ENCODE peak calls at places on chromosomes 2 and 18, in eight cellular contexts. One of them, this sample, is unnamed.
A peak's percentile ranks its signal among the peaks of the same experiment; 100 is the strongest.

GRCh38 chr2:121902171-121902591 is 146.7 kb downstream of the TSN start:
- DNase-seq in esophagus muscularis mucosa: no peak
- DNase-seq in GM12864: no peak
- DNase-seq in iPS-NIHi11: peak; percentile 58
- DNase-seq in D341Med: no peak
- DNase-seq in stimulated activated CD4-positive, alpha-beta T cell treated with anti-CD3 and anti-CD28 coated beads, Interleukin-1b, Interleukin-23, amount 100 ng/mL, for 4 hours: no peak
- DNase-seq in fibroblast of mammary gland: peak; percentile 70
- DNase-seq in posterior cingulate gyrus: no peak
- DNase-seq in this sample: no peak

GRCh38 chr2:111634995-111635538 is 248.9 kb downstream of the ANAPC1 start:
- DNase-seq in esophagus muscularis mucosa: no peak
- DNase-seq in GM12864: no peak
- DNase-seq in iPS-NIHi11: no peak
- DNase-seq in D341Med: no peak
- DNase-seq in stimulated activated CD4-positive, alpha-beta T cell treated with anti-CD3 and anti-CD28 coated beads, Interleukin-1b, Interleukin-23, amount 100 ng/mL, for 4 hours: no peak
- DNase-seq in fibroblast of mammary gland: peak; percentile 37
- DNase-seq in posterior cingulate gyrus: no peak
- DNase-seq in this sample: no peak

GRCh38 chr2:183541766-183542165 is 417.5 kb downstream of the NUP35 start:
- DNase-seq in esophagus muscularis mucosa: no peak
- DNase-seq in GM12864: no peak
- DNase-seq in iPS-NIHi11: no peak
- DNase-seq in D341Med: no peak
- DNase-seq in stimulated activated CD4-positive, alpha-beta T cell treated with anti-CD3 and anti-CD28 coated beads, Interleukin-1b, Interleukin-23, amount 100 ng/mL, for 4 hours: no peak
- DNase-seq in fibroblast of mammary gland: peak; percentile 76
- DNase-seq in posterior cingulate gyrus: no peak
- DNase-seq in this sample: no peak

GRCh38 chr2:11004206-11004605 is 92.5 kb downstream of the KCNF1 start:
- DNase-seq in esophagus muscularis mucosa: no peak
- DNase-seq in GM12864: no peak
- DNase-seq in iPS-NIHi11: no peak
- DNase-seq in D341Med: no peak
- DNase-seq in stimulated activated CD4-positive, alpha-beta T cell treated with anti-CD3 and anti-CD28 coated beads, Interleukin-1b, Interleukin-23, amount 100 ng/mL, for 4 hours: no peak
- DNase-seq in fibroblast of mammary gland: peak; percentile 21
- DNase-seq in posterior cingulate gyrus: no peak
- DNase-seq in this sample: no peak

GRCh38 chr18:23487738-23488625 is 15.3 kb upstream of the RMC1 start:
- DNase-seq in esophagus muscularis mucosa: no peak
- DNase-seq in GM12864: peak; percentile 49
- DNase-seq in iPS-NIHi11: no peak
- DNase-seq in D341Med: no peak
- DNase-seq in stimulated activated CD4-positive, alpha-beta T cell treated with anti-CD3 and anti-CD28 coated beads, Interleukin-1b, Interleukin-23, amount 100 ng/mL, for 4 hours: peak; percentile 8
- DNase-seq in fibroblast of mammary gland: no peak
- DNase-seq in posterior cingulate gyrus: no peak
- DNase-seq in this sample: no peak

GRCh38 chr2:124590001-124590400 is 564.9 kb downstream of the CNTNAP5 start:
- DNase-seq in esophagus muscularis mucosa: no peak
- DNase-seq in GM12864: no peak
- DNase-seq in iPS-NIHi11: no peak
- DNase-seq in D341Med: no peak
- DNase-seq in stimulated activated CD4-positive, alpha-beta T cell treated with anti-CD3 and anti-CD28 coated beads, Interleukin-1b, Interleukin-23, amount 100 ng/mL, for 4 hours: no peak
- DNase-seq in fibroblast of mammary gland: no peak
- DNase-seq in posterior cingulate gyrus: no peak
- DNase-seq in this sample: no peak

GRCh38 chr2:48471048-48471474 is 58.9 kb upstream of the STON1 start:
- DNase-seq in esophagus muscularis mucosa: no peak
- DNase-seq in GM12864: no peak
- DNase-seq in iPS-NIHi11: peak; percentile 50
- DNase-seq in D341Med: peak; percentile 36
- DNase-seq in stimulated activated CD4-positive, alpha-beta T cell treated with anti-CD3 and anti-CD28 coated beads, Interleukin-1b, Interleukin-23, amount 100 ng/mL, for 4 hours: no peak
- DNase-seq in fibroblast of mammary gland: peak; percentile 71
- DNase-seq in posterior cingulate gyrus: no peak
- DNase-seq in this sample: peak; percentile 52

GRCh38 chr2:71637168-71637567 is 183.8 kb downstream of the DYSF start:
- DNase-seq in esophagus muscularis mucosa: no peak
- DNase-seq in GM12864: no peak
- DNase-seq in iPS-NIHi11: no peak
- DNase-seq in D341Med: no peak
- DNase-seq in stimulated activated CD4-positive, alpha-beta T cell treated with anti-CD3 and anti-CD28 coated beads, Interleukin-1b, Interleukin-23, amount 100 ng/mL, for 4 hours: no peak
- DNase-seq in fibroblast of mammary gland: no peak
- DNase-seq in posterior cingulate gyrus: no peak
- DNase-seq in this sample: no peak

GRCh38 chr2:88263861-88264260 is 93.7 kb downstream of the THNSL2 start:
- DNase-seq in esophagus muscularis mucosa: no peak
- DNase-seq in GM12864: no peak
- DNase-seq in iPS-NIHi11: no peak
- DNase-seq in D341Med: no peak
- DNase-seq in stimulated activated CD4-positive, alpha-beta T cell treated with anti-CD3 and anti-CD28 coated beads, Interleukin-1b, Interleukin-23, amount 100 ng/mL, for 4 hours: no peak
- DNase-seq in fibroblast of mammary gland: no peak
- DNase-seq in posterior cingulate gyrus: no peak
- DNase-seq in this sample: no peak

GRCh38 chr2:189252991-189253680 is 73.6 kb upstream of the COL5A2 start:
- DNase-seq in esophagus muscularis mucosa: no peak
- DNase-seq in GM12864: no peak
- DNase-seq in iPS-NIHi11: no peak
- DNase-seq in D341Med: no peak
- DNase-seq in stimulated activated CD4-positive, alpha-beta T cell treated with anti-CD3 and anti-CD28 coated beads, Interleukin-1b, Interleukin-23, amount 100 ng/mL, for 4 hours: no peak
- DNase-seq in fibroblast of mammary gland: no peak
- DNase-seq in posterior cingulate gyrus: no peak
- DNase-seq in this sample: no peak

GRCh38 chr2:55618025-55618648 is 715 bp upstream of the PPP4R3B start:
- DNase-seq in esophagus muscularis mucosa: no peak
- DNase-seq in GM12864: no peak
- DNase-seq in iPS-NIHi11: no peak
- DNase-seq in D341Med: no peak
- DNase-seq in stimulated activated CD4-positive, alpha-beta T cell treated with anti-CD3 and anti-CD28 coated beads, Interleukin-1b, Interleukin-23, amount 100 ng/mL, for 4 hours: no peak
- DNase-seq in fibroblast of mammary gland: peak; percentile 15
- DNase-seq in posterior cingulate gyrus: no peak
- DNase-seq in this sample: no peak